ENCODE peak calls at places on chromosomes 12 and 14, in five cellular contexts. G is ascending aorta, V is right lobe of liver, T is GM23338, Y is HepG2. U is an unnamed sample. For H3K36me3, the result is how much of the 10 kb centered on the place peaks cover.

GRCh38 chr14:88195676-88196075 is 127.4 kb downstream of the KCNK10 start:
- DNase-seq in G (no peak), V (no peak), T (peak), Y (no peak), U (no peak)

GRCh38 chr14:54366726-54367707 is 29.8 kb upstream of the CDKN3 start:
- DNase-seq in G (no peak), V (no peak), T (peak), Y (peak), U (peak)

GRCh38 chr12:15719230-15719629 is 70.0 kb downstream of the EPS8 start:
- DNase-seq in G (no peak), V (no peak), T (no peak), Y (no peak), U (no peak)

GRCh38 chr14:74160763-74161162 is 76.0 kb downstream of the LIN52 start:
- DNase-seq in G (no peak), V (no peak), T (no peak), Y (no peak), U (no peak)

GRCh38 chr14:30015471-30015870 is 87.8 kb upstream of the PRKD1 start:
- DNase-seq in G (no peak), V (no peak), T (no peak), Y (no peak), U (no peak)

GRCh38 chr12:100445081-100445481 is 28.6 kb upstream of the NR1H4 start:
- DNase-seq in G (no peak), V (peak), T (no peak), Y (peak), U (no peak)

GRCh38 chr12:116876151-116876869 is 4.9 kb downstream of the HRK start:
- DNase-seq in G (no peak), V (no peak), T (peak), Y (no peak), U (no peak)

GRCh38 chr14:91035855-91036254 is 24.6 kb downstream of the RPS6KA5 start:
- DNase-seq in G (no peak), V (no peak), T (no peak), Y (no peak), U (no peak)

GRCh38 chr12:3759878-3760277 is 7.0 kb upstream of the CRACR2A start:
- DNase-seq in G (no peak), V (no peak), T (no peak), Y (no peak), U (no peak)

GRCh38 chr14:72736791-72737559 is 156.9 kb downstream of the DPF3 start:
- DNase-seq in G (peak), V (peak), T (no peak), Y (no peak), U (no peak)

GRCh38 chr12:2154050-2154449 is 101.3 kb downstream of the CACNA1C start:
- DNase-seq in G (no peak), V (no peak), T (no peak), Y (no peak), U (no peak)

GRCh38 chr14:77459072-77459723 is 1.3 kb downstream of the AHSA1 start:
- DNase-seq in G (peak), V (peak), T (peak), Y (peak), U (peak)

GRCh38 chr12:53344824-53345485 is 8.8 kb upstream of the SP7 start:
- DNase-seq in G (peak), V (peak), T (peak), Y (peak), U (peak)

GRCh38 chr12:52434760-52435530 is 774 bp upstream of the KRT75 start:
- DNase-seq in G (no peak), V (no peak), T (no peak), Y (no peak), U (no peak)

GRCh38 chr14:102774391-102775153 is 2.7 kb upstream of the TRAF3 start:
- DNase-seq in G (no peak), V (no peak), T (peak), Y (peak), U (peak)

GRCh38 chr12:113428482-113428881 is 6.3 kb downstream of the SDSL start:
- DNase-seq in G (no peak), V (no peak), T (no peak), Y (no peak), U (no peak)

GRCh38 chr12:52659395-52659794 is 7.4 kb upstream of the KRT2 start:
- DNase-seq in G (peak), V (no peak), T (peak), Y (no peak), U (no peak)

GRCh38 chr12:94207467-94208432 is 59.4 kb downstream of the PLXNC1 start:
- DNase-seq in G (no peak), V (no peak), T (no peak), Y (no peak), U (no peak)

GRCh38 chr14:103073367-103073875 is 10.6 kb upstream of the LBHD2 start:
- DNase-seq in G (no peak), V (peak), T (no peak), Y (no peak), U (no peak)

GRCh38 chr12:100234166-100234565 is 32.7 kb downstream of the DEPDC4 start:
- DNase-seq in G (no peak), V (no peak), T (peak), Y (no peak), U (no peak)

GRCh38 chr14:32072701-32073100 is 4.4 kb upstream of the ARHGAP5 start:
- DNase-seq in G (no peak), V (no peak), T (no peak), Y (no peak), U (no peak)

GRCh38 chr12:111638576-111638975 is 39.5 kb upstream of the ATXN2 start:
- DNase-seq in G (no peak), V (no peak), T (no peak), Y (no peak), U (no peak)

GRCh38 chr12:111640498-111640897 is 41.4 kb upstream of the ATXN2 start:
- DNase-seq in G (no peak), V (no peak), T (no peak), Y (no peak), U (no peak)

GRCh38 chr12:111645433-111645832 is 40.3 kb downstream of the BRAP start:
- DNase-seq in G (no peak), V (no peak), T (no peak), Y (no peak), U (no peak)

GRCh38 chr12:111643428-111643826 is 42.3 kb downstream of the BRAP start:
- DNase-seq in G (no peak), V (peak), T (no peak), Y (no peak), U (peak)

GRCh38 chr12:111642681-111643427 is 42.9 kb downstream of the BRAP start:
- DNase-seq in G (no peak), V (no peak), T (no peak), Y (no peak), U (no peak)
- TF ChIP-seq CTCF in G (no peak), V (no peak), T (no peak), Y (no peak), U (no peak)

DNA sequence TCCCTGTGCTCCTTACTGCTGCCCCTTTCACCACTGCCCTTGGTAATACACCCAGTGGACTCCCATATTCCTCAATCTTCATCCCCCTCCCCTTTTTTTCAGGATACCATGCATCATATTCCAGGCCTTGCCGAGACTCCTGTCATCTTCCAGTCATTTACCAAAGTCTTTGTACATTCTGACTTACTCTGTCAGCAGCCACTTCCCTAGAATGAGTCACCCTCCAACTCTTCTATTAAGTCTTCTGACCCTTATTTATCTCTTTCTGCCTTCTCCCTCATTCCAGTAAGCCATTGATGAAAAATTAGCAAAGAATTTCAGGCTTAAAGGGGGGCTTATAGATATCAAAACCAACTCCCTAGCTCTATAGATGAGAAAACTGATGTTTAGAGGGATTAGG is 128.0 kb downstream of the STXBP6 start:
- DNase-seq in G (no peak), V (no peak), T (no peak), Y (no peak), U (no peak)
- H3K4me3 ChIP-seq in G (no peak), V (no peak), T (no peak), Y (no peak), U (no peak)

GRCh38 chr12:92756905-92757598 is 54.3 kb downstream of the PLEKHG7 start:
- DNase-seq in G (no peak), V (no peak), T (no peak), Y (no peak), U (no peak)

GRCh38 chr12:92757599-92758121 is 54.9 kb downstream of the PLEKHG7 start:
- DNase-seq in G (no peak), V (no peak), T (no peak), Y (no peak), U (no peak)

GRCh38 chr12:92759634-92760268 is 57.0 kb downstream of the PLEKHG7 start:
- DNase-seq in G (no peak), V (no peak), T (no peak), Y (no peak), U (no peak)

DNA sequence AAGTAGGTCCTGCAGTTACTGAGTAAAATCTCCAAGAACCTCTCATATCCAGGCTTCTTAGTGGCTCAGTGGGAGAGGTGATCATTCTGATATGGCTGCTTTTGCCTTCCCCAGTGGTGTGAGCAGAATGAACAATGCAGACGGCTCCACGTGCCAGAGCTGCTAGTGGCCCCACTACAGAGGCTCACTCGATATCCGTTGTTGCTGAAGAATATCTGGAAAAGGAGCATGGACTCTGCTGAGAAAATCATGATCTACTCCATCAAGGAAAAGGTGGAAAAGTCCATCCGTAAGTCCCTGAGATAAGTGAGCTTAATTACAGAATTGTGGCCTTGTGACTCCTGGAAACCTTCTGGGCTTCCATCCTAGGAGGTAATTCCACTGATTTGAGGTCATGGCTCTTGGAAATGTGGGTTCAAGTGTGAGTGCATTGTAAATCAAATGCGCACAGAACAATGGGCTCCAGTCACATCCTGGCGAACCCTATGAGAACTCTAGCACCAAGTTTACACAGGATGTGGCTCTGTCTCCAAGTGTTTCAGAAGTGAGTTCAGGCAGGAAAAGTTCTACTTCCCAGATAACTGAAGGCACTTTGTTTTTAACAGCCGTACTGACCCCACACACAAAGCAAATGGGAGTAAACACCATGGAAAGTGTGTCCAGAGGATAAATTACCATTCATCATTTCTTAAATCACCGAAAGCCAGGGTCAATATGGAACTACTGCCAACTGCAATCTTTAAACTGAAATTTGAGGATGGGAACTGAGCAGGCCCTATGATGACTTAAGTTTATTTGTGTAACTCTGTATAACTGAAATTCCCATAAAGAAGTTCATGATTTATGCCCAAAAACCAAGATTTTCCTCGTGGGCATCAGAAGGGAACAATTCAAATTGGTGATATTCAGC is 51.4 kb downstream of the PLEKHG7 start:
- DNase-seq in G (no peak), V (no peak), T (no peak), Y (no peak), U (no peak)
- H3K36me3 ChIP-seq in G (under half), V (under half), T (under half), Y (under half), U (under half)

DNA sequence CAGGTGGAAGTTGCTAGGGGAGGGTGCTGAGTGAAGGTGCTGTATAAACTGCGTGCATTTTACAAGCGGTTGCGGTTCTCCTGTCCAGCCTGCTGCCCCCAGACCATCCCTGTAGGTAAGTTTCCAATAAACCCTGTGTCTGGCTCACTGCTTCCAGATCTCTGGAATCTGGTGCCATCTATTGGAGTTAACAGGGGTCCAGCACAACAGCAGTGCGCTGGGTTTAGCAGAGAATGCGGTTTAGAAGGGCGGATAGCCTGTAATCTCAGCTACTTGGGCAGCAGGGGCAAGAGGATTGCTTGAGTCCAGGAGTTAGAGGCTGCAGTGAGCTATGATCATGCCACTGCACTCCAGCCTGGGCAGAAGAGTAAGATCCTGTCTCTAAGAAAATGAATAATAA is 4.9 kb downstream of the AACS start:
- DNase-seq in G (no peak), V (no peak), T (peak), Y (peak), U (no peak)
- TF ChIP-seq CTCF in G (no peak), V (no peak), T (peak), Y (peak), U (no peak)

GRCh38 chr12:46702581-46703344 is 123.0 kb downstream of the SLC38A4 start:
- DNase-seq in G (no peak), V (no peak), T (no peak), Y (no peak), U (no peak)
- H3K4me3 ChIP-seq in G (peak), V (no peak), T (no peak), Y (no peak), U (no peak)

DNA sequence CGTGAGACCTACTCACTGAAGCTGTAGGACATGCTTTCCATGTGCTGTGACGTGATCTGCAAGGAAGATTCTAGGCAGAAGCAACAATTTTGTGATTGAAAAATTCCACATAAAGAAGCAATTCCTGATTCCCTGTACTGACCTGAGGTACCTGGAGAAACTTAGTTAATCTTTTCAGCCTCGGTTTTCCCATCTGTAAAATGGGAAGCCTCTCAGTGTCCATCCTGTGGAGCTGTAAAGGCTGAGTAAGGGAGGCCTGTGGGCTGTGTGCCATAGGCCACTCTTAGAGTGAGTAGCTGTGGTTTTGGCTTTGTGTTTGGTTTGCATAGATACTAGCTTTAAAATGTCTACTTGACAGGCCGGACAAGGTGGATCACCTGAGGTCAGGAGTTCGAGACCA is 50.7 kb downstream of the SFSWAP start:
- DNase-seq in G (no peak), V (no peak), T (no peak), Y (no peak), U (no peak)
- H3K36me3 ChIP-seq in G (half or more), V (half or more), T (under half), Y (half or more), U (half or more)

DNA sequence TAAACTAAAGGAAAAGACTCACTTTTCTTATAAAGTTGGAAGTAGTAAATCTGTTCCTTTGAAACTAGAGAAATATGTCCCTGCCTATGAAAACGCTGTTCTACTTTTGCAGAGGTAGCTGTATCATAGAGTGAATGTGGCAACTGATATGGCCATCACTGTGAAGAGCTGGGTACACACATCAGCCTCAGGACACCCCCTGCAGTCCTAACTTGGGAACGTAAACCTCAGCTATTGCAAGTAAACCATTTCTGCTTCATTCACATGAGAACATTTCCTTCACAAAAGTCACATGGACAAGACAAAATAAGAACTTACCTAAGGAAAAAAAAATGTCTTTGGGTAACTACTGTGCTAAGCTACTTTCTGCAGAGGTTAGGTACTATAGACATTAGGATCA is 233.3 kb upstream of the PPFIA2 start:
- DNase-seq in G (no peak), V (no peak), T (peak), Y (no peak), U (peak)
- TF ChIP-seq CTCF in G (peak), V (no peak), T (peak), Y (no peak), U (no peak)

GRCh38 chr14:63436286-63437098 is 106.7 kb downstream of the PPP2R5E start:
- DNase-seq in G (no peak), V (no peak), T (no peak), Y (no peak), U (no peak)
- H3K4me3 ChIP-seq in G (no peak), V (no peak), T (no peak), Y (no peak), U (no peak)

DNA sequence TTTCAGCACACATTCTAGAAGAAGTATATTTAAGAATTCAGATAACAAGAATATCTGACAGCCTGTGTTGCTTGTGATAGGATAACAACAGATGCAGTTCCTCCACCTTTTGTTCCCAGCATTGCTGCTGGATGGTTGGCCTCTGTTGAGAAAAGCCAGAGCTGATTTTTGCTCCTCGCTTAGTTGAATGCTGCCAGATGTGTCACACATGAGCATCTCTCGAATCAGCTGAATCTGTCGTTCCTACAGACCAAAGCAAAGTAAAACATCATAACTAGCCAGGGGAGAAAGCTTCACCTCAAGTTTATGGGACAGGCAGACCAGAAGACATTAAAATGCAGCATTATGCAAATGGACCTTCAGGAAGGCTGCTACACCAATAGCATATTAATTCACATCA is 20.1 kb downstream of the RACGAP1 start:
- DNase-seq in G (no peak), V (no peak), T (no peak), Y (no peak), U (no peak)
- H3K36me3 ChIP-seq in G (under half), V (under half), T (under half), Y (half or more), U (under half)